ENCODE peak calls at places on chromosome 5, in eight cellular contexts. T is aorta; J is activated CD4-positive, alpha-beta T cell treated with anti-CD3 and anti-CD28 coated beads for 36 hours; W is substantia nigra; D is upper lobe of right lung; A is HTR-8/SVneo; O is activated T-cell treated with anti-CD3 and anti-CD28 coated beads for 24 hours; V is anterior cingulate cortex. L is an unnamed sample.

GRCh38 chr5:98940586-98940985 is 11.8 kb upstream of the CHD1 start:
- DNase-seq in T (no peak), J (no peak), W (no peak), D (no peak), A (no peak), O (no peak), V (peak; percentile 22), L (no peak)

GRCh38 chr5:43066231-43066798 is 26.2 kb upstream of the ANXA2R start:
- DNase-seq in T (peak; percentile 85), J (peak; percentile 82), W (peak; percentile 73), D (peak; percentile 90), A (no peak), O (peak; percentile 50), V (peak; percentile 79), L (peak; percentile 87)

GRCh38 chr5:1463326-1464095 is 18.3 kb upstream of the SLC6A3 start:
- DNase-seq in T (peak; percentile 44), J (peak; percentile 1), W (no peak), D (no peak), A (no peak), O (no peak), V (no peak), L (no peak)

GRCh38 chr5:1325870-1326546 is 18.9 kb downstream of the CLPTM1L start:
- DNase-seq in T (peak; percentile 37), J (no peak), W (no peak), D (peak; percentile 60), A (peak; percentile 74), O (no peak), V (no peak), L (peak; percentile 56)

GRCh38 chr5:124395287-124395686 is 351.2 kb downstream of the ZNF608 start:
- DNase-seq in T (no peak), J (no peak), W (no peak), D (no peak), A (no peak), O (no peak), V (peak; percentile 56), L (no peak)

GRCh38 chr5:101515721-101516120 is 612.6 kb upstream of the ST8SIA4 start:
- DNase-seq in T (no peak), J (no peak), W (no peak), D (no peak), A (no peak), O (no peak), V (no peak), L (no peak)

GRCh38 chr5:1111727-1112289 is at the start of gene SLC12A7:
- DNase-seq in T (no peak), J (peak; percentile 84), W (no peak), D (peak; percentile 88), A (peak; percentile 83), O (peak; percentile 44), V (no peak), L (no peak)

GRCh38 chr5:178426326-178427130 is 163.7 kb downstream of the COL23A1 start:
- DNase-seq in T (peak; percentile 22), J (no peak), W (no peak), D (no peak), A (no peak), O (no peak), V (no peak), L (no peak)

GRCh38 chr5:81718300-81718699 is 32.6 kb downstream of the SSBP2 start:
- DNase-seq in T (no peak), J (no peak), W (no peak), D (no peak), A (no peak), O (no peak), V (no peak), L (no peak)

GRCh38 chr5:59600998-59601397 is 292.5 kb downstream of the PDE4D start:
- DNase-seq in T (no peak), J (no peak), W (no peak), D (no peak), A (no peak), O (no peak), V (no peak), L (no peak)

GRCh38 chr5:67360047-67360446 is 163.4 kb upstream of the CD180 start:
- DNase-seq in T (no peak), J (no peak), W (no peak), D (no peak), A (no peak), O (no peak), V (no peak), L (no peak)

GRCh38 chr5:9456435-9457042 is 89.3 kb downstream of the SEMA5A start:
- DNase-seq in T (no peak), J (no peak), W (no peak), D (no peak), A (no peak), O (no peak), V (no peak), L (no peak)

GRCh38 chr5:75603421-75603820 is 7.8 kb upstream of the ANKDD1B start:
- DNase-seq in T (no peak), J (no peak), W (no peak), D (no peak), A (no peak), O (no peak), V (no peak), L (no peak)

GRCh38 chr5:14932902-14933475 is 61.4 kb upstream of the ANKH start:
- DNase-seq in T (no peak), J (no peak), W (no peak), D (no peak), A (no peak), O (no peak), V (no peak), L (no peak)